ENCODE peak calls at places on chromosomes 11 and 22, in six cellular contexts. O is Panc1, I is prostate gland, W is SK-N-SH, D is fibroblast of villous mesenchyme, Z is HFF-Myc. P is an unnamed sample.

GRCh38 chr22:40412441-40412840 is 42.0 kb downstream of the SGSM3 start:
- DNase-seq in O (no peak), I (no peak), W (no peak), D (no peak), Z (no peak), P (no peak)

GRCh38 chr11:123547180-123547579 is 107.2 kb downstream of the SCN3B start:
- DNase-seq in O (no peak), I (no peak), W (no peak), D (no peak), Z (no peak), P (no peak)

GRCh38 chr11:67996622-67997459 is 7.1 kb downstream of the UNC93B1 start:
- DNase-seq in O (no peak), I (no peak), W (peak), D (peak), Z (no peak), P (no peak)

GRCh38 chr11:106568632-106569031 is 449.6 kb downstream of the GUCY1A2 start:
- DNase-seq in O (no peak), I (no peak), W (no peak), D (no peak), Z (no peak), P (no peak)

GRCh38 chr11:36213050-36213840 is 76.0 kb downstream of the COMMD9 start:
- DNase-seq in O (no peak), I (no peak), W (peak), D (no peak), Z (no peak), P (no peak)

GRCh38 chr11:111917312-111917711 is 1.4 kb upstream of the C11orf52 start:
- DNase-seq in O (no peak), I (no peak), W (no peak), D (no peak), Z (no peak), P (no peak)

GRCh38 chr22:37043214-37043827 is 8.2 kb upstream of the KCTD17 start:
- DNase-seq in O (no peak), I (no peak), W (no peak), D (no peak), Z (no peak), P (no peak)

GRCh38 chr11:64711944-64712306 is 11.1 kb downstream of the NRXN2 start:
- DNase-seq in O (no peak), I (no peak), W (no peak), D (no peak), Z (no peak), P (no peak)

GRCh38 chr22:28710889-28711285 is 30.7 kb downstream of the CHEK2 start:
- DNase-seq in O (no peak), I (no peak), W (peak), D (no peak), Z (no peak), P (no peak)

GRCh38 chr11:27610287-27610686 is 90.0 kb downstream of the BDNF start:
- DNase-seq in O (no peak), I (no peak), W (no peak), D (no peak), Z (no peak), P (no peak)

GRCh38 chr22:24106385-24107381 is 74.6 kb upstream of the SUSD2 start:
- DNase-seq in O (no peak), I (no peak), W (no peak), D (no peak), Z (no peak), P (no peak)

GRCh38 chr11:64876835-64877341 is 1.5 kb downstream of the EHD1 start:
- DNase-seq in O (no peak), I (peak), W (no peak), D (no peak), Z (no peak), P (no peak)

GRCh38 chr22:21599053-21599893 is 30.5 kb downstream of the YDJC start:
- DNase-seq in O (no peak), I (no peak), W (no peak), D (no peak), Z (no peak), P (no peak)

GRCh38 chr11:27998552-27998951 is 109.4 kb downstream of the KIF18A start:
- DNase-seq in O (no peak), I (no peak), W (no peak), D (no peak), Z (no peak), P (no peak)

GRCh38 chr11:124917115-124917637 is 1.9 kb upstream of the HEPN1 start:
- DNase-seq in O (no peak), I (no peak), W (no peak), D (peak), Z (no peak), P (no peak)

GRCh38 chr22:45731798-45732495 is 60.3 kb downstream of the ATXN10 start:
- DNase-seq in O (no peak), I (no peak), W (no peak), D (peak), Z (no peak), P (no peak)
- TF ChIP-seq CTCF in O (peak), I (peak), W (peak), D (peak), Z (peak), P (peak)

GRCh38 chr11:2930705-2931415 is 1.6 kb upstream of the PHLDA2 start:
- DNase-seq in O (peak), I (peak), W (peak), D (peak), Z (no peak), P (no peak)
- H3K4me3 ChIP-seq in O (peak), I (peak), W (peak), D (peak), Z (peak), P (peak)

DNA sequence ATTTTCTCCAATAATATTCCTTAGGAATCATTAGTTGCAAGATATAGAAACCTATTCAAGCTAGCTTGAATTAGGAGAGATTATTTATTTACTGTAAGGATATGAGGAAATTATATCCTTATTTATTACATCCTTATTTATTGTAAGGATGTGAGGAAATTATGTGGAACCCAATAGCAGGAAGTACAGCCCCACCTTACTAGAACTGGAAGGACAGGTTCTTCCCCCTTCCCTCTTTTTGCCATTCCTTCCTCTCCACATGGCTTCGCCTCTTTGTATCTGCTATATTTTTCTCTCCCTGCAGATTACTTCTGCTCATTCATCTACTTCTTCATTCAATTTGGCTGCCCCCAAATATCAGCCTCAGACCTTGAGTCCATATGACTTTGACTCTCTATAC is 49.5 kb upstream of the B3GNT6 start:
- DNase-seq in O (no peak), I (no peak), W (no peak), D (no peak), Z (no peak), P (no peak)
- TF ChIP-seq CTCF in O (no peak), I (no peak), W (no peak), D (no peak), Z (no peak), P (no peak)

GRCh38 chr11:96111308-96111707 is 187.4 kb upstream of the MTMR2 start:
- DNase-seq in O (no peak), I (no peak), W (no peak), D (no peak), Z (no peak), P (no peak)

GRCh38 chr11:96114178-96115070 is 190.5 kb upstream of the MTMR2 start:
- DNase-seq in O (no peak), I (peak), W (no peak), D (no peak), Z (no peak), P (no peak)

GRCh38 chr11:96110302-96110701 is 186.4 kb upstream of the MTMR2 start:
- DNase-seq in O (no peak), I (no peak), W (no peak), D (no peak), Z (no peak), P (no peak)

GRCh38 chr11:96113100-96113710 is 189.3 kb upstream of the MTMR2 start:
- DNase-seq in O (no peak), I (no peak), W (no peak), D (peak), Z (no peak), P (peak)

GRCh38 chr11:96112192-96113099 is 188.5 kb upstream of the MTMR2 start:
- DNase-seq in O (no peak), I (no peak), W (no peak), D (no peak), Z (no peak), P (no peak)
- H3K4me3 ChIP-seq in O (no peak), I (no peak), W (no peak), D (no peak), Z (no peak), P (no peak)

P was measured in AG09309.